ENCODE peak calls at places on chromosomes 12 and 14, in four cellular contexts. Q is T1000, E is fibroblast of lung, S is kidney tubule cell. V is an unnamed sample.

GRCh38 chr14:88983755-88984154 is 159.3 kb downstream of the TTC8 start:
- DNase-seq in Q (peak), E (peak), S (peak), V (peak)

GRCh38 chr14:70782361-70782760 is 27.0 kb downstream of the MAP3K9 start:
- DNase-seq in Q (peak), E (no peak), S (peak), V (no peak)

GRCh38 chr12:87827638-87828264 is 201.4 kb downstream of the C12orf50 start:
- DNase-seq in Q (no peak), E (peak), S (peak), V (no peak)

GRCh38 chr12:1646908-1647669 is 18.1 kb downstream of the WNT5B start:
- DNase-seq in Q (no peak), E (no peak), S (no peak), V (no peak)

GRCh38 chr14:105528859-105529505 is 2.6 kb downstream of the TMEM121 start:
- DNase-seq in Q (no peak), E (no peak), S (no peak), V (no peak)

GRCh38 chr12:123957191-123957590 is 15.4 kb downstream of the CCDC92 start:
- DNase-seq in Q (no peak), E (no peak), S (no peak), V (no peak)

GRCh38 chr14:68458253-68458652 is 334.6 kb downstream of the ZFP36L1 start:
- DNase-seq in Q (no peak), E (no peak), S (no peak), V (no peak)

GRCh38 chr14:64541971-64542838 is 1.7 kb downstream of the HSPA2 start:
- DNase-seq in Q (no peak), E (no peak), S (no peak), V (no peak)

GRCh38 chr12:122965356-122965755 is 907 bp downstream of the ABCB9 start:
- DNase-seq in Q (no peak), E (no peak), S (no peak), V (no peak)

GRCh38 chr12:104623920-104624319 is 167.2 kb downstream of the CHST11 start:
- DNase-seq in Q (no peak), E (no peak), S (no peak), V (no peak)

GRCh38 chr14:100972134-100972905 is 68.8 kb upstream of the RTL1 start:
- DNase-seq in Q (no peak), E (no peak), S (peak), V (no peak)

GRCh38 chr12:107475900-107476299 is 209.7 kb upstream of the PWP1 start:
- DNase-seq in Q (no peak), E (no peak), S (no peak), V (no peak)

GRCh38 chr12:92593734-92594402 is 108.9 kb upstream of the PLEKHG7 start:
- DNase-seq in Q (peak), E (peak), S (peak), V (no peak)

V was measured in fibroblast of the conjunctiva.